ENCODE peak calls at places on chromosome 3, in seven cellular contexts. P is psoas muscle, O is AG04449, C is fibroblast of mammary gland, H is AG09319, Y is progenitor cell of endocrine pancreas, Q is IMR-90. S is an unnamed sample.

GRCh38 chr3:64266065-64266874 is 41.0 kb upstream of the PRICKLE2 start:
- DNase-seq in H (peak; percentile 64), O (peak; percentile 87), Q (peak; percentile 94), P (no peak), C (peak; percentile 99), Y (no peak), S (no peak)

GRCh38 chr3:18556503-18556902 is 131.4 kb upstream of the SATB1 start:
- DNase-seq in C (peak; percentile 5), Q (no peak), H (no peak), O (no peak), P (no peak), Y (no peak), S (no peak)

GRCh38 chr3:41323860-41324259 is 124.6 kb downstream of the CTNNB1 start:
- DNase-seq in O (no peak), P (no peak), H (no peak), Q (no peak), C (no peak), Y (no peak), S (no peak)

GRCh38 chr3:185330238-185330637 is 32.7 kb upstream of the MAP3K13 start:
- DNase-seq in H (no peak), P (no peak), Y (no peak), C (no peak), O (no peak), Q (no peak), S (no peak)

GRCh38 chr3:70358978-70359580 is 46.6 kb upstream of the MDFIC2 start:
- DNase-seq in P (no peak), Q (peak; percentile 40), C (peak; percentile 43), O (peak; percentile 3), Y (no peak), H (peak; percentile 0), S (no peak)

GRCh38 chr3:112770026-112770626 is 76.5 kb downstream of the CD200R1L start:
- DNase-seq in Y (no peak), O (no peak), C (peak; percentile 80), Q (peak; percentile 87), P (peak; percentile 52), H (no peak), S (no peak)

GRCh38 chr3:15386352-15386751 is 41.0 kb downstream of the METTL6 start:
- DNase-seq in C (no peak), P (no peak), O (no peak), Q (no peak), H (no peak), Y (no peak), S (no peak)

GRCh38 chr3:37916685-37917084 is 55.0 kb downstream of the CTDSPL start:
- DNase-seq in O (no peak), Y (no peak), Q (no peak), H (no peak), P (no peak), C (no peak), S (no peak)

DNA sequence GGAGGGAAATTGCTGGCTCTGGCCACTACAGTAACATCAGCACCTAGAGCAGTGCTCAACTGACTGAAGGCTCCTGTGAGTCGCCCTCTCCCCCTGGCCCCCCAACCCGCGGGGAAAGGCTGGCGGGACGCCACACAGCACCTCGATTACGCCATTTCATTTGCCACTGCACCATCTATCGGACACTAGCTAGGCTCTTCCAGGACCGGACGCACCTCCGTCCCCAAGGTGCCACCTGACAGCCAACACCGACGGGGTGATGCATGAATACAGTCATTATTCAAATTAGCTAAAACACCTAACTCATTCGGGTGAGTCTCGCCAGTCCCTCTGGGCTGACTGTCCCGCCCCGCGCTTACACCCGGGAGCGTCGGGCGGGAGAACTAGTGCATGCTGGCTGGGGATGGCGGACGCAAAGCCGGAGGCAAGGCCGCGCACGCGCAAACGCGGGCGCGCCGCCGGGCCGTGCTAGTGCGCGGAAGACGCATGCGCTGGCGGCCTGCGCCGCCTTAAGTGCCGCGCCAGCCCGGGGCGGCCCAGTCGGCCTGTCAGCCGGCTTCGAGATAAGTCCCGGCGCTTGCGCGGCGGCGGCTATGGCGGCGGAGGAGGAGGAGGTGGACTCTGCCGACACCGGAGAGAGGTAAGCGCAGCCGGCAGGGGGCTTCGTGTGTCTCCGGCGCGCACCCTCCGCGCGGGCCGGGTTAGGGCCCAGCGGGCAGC is at the start of gene ABHD5:
- DNase-seq in Y (peak; percentile 87), H (peak; percentile 89), O (peak; percentile 52), P (peak; percentile 91), Q (peak; percentile 95), C (peak; percentile 93), S (peak; percentile 75)
- TF ChIP-seq CTCF in Y (peak; percentile 56), H (peak; percentile 13), O (peak; percentile 50), P (peak; percentile 25), Q (peak; percentile 41), C (no peak), S (no peak)

DNA sequence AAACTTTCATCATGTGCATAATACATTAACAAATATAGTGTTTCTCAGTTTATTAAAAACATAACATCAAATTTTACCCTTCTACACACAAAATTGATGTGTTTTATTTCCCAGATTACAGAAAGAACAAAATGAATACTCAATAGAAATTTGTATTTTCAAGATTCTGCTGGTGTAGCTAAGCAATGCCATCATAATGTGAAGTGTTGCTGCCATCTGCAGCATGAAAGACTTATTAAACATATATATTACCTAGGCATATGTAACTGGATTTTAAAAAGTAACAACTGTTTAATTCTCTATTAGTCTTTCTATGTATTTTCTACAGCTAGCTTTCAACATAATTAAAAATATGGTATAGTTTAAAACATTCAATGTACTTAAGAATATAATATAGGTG is 27.5 kb downstream of the PLSCR5 start:
- DNase-seq in Q (peak; percentile 73), O (no peak), P (no peak), H (peak; percentile 19), Y (no peak), C (peak; percentile 79), S (no peak)
- TF ChIP-seq CTCF in Q (peak; percentile 70), O (no peak), P (peak; percentile 38), H (peak; percentile 28), Y (peak; percentile 62), C (peak; percentile 44), S (peak; percentile 58)

DNA sequence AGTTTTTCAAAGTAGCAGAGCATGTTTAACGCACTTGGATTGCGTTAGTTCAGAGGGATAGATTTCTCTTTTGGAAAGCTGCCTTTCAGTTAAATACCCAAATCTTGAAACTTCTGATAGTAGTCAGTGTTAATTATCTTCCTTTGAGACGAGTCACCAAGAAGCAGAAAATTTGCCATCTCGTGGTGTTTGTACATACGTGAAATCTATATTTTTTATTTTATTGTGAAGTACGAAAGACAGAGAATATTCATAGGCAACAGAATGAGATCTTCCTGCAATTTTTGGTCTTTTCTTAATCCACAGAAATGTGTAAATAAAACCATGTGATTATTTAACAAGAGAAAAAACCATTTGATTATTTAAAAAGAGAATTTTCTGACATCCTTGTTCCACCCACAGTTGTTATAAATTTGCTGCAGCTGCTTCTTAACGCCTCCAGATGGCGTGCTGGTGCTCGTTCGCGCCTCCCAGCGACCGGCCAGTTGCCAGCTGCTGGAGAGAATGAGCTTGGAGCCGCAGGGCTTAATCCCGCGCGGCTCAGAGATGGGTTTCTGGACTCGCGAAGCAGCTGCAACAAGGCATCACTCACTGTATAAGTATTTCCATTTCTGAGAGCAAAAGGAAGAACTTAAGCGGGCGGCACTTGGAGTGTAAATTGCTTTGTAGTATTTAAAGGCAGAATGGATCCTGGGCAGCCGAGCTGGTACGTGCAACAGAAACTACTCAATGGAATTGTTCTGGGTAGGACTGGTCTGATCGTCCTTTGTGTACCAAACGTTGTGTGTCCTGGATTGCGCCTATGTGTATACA is 10.5 kb upstream of the SLITRK3 start:
- DNase-seq in P (peak; percentile 78), C (peak; percentile 80), Y (peak; percentile 54), O (no peak), H (peak; percentile 41), Q (peak; percentile 65), S (peak; percentile 53)
- TF ChIP-seq CTCF in P (peak; percentile 80), C (peak; percentile 95), Y (peak; percentile 94), O (peak; percentile 91), H (peak; percentile 99), Q (peak; percentile 95), S (peak; percentile 65)

DNA sequence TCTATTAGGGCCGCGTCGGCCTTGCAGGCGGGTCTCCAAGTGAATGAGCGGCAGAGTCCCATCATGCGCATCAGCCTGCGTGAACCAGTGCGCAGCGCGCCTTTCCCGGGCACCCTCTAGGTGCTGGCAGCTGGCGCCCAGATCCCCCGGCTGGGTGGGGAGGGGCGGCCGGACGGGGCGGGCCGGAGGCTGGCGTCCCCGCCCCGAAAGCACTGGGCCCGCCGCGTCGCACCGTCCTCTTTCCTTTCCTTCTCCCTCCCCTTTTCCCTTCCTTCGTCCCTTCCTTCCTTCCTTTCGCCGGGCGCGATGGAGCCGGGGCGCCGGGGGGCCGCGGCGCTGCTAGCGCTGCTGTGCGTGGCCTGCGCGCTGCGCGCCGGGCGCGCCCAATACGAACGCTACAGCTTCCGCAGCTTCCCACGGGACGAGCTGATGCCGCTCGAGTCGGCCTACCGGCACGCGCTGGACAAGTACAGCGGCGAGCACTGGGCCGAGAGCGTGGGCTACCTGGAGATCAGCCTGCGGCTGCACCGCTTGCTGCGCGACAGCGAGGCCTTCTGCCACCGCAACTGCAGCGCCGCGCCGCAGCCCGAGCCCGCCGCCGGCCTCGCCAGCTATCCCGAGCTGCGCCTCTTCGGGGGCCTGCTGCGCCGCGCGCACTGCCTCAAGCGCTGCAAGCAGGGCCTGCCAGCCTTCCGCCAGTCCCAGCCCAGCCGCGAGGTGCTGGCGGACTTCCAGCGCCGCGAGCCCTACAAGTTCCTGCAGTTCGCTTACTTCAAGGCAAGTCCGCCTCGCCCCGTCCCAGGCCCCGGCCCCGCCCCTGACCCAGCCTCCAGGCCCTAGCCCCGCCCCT is at the start of gene CRTAP:
- DNase-seq in C (peak; percentile 96), Y (peak; percentile 79), P (peak; percentile 97), H (peak; percentile 90), Q (peak; percentile 94), O (peak; percentile 69), S (peak; percentile 94)
- TF ChIP-seq CTCF in C (no peak), Y (no peak), P (no peak), H (no peak), Q (no peak), O (no peak), S (no peak)

GRCh38 chr3:148729656-148730055 is 32.0 kb downstream of the AGTR1 start:
- DNase-seq in P (no peak), C (no peak), O (no peak), Y (no peak), H (no peak), Q (no peak), S (no peak)

GRCh38 chr3:148730676-148731075 is 33.0 kb downstream of the AGTR1 start:
- DNase-seq in C (no peak), O (no peak), P (no peak), H (no peak), Y (no peak), Q (no peak), S (no peak)

GRCh38 chr3:148723591-148723990 is 25.9 kb downstream of the AGTR1 start:
- DNase-seq in H (no peak), Q (peak; percentile 90), P (no peak), O (peak; percentile 52), C (peak; percentile 89), Y (no peak), S (no peak)

GRCh38 chr3:148727242-148727641 is 29.5 kb downstream of the AGTR1 start:
- DNase-seq in Q (no peak), O (no peak), H (no peak), Y (no peak), C (peak; percentile 52), P (no peak), S (no peak)
- TF ChIP-seq CTCF in Q (peak; percentile 22), O (peak; percentile 60), H (peak; percentile 39), Y (peak; percentile 45), C (peak; percentile 64), P (peak; percentile 23), S (peak; percentile 27)

S was measured in tibial nerve.